ENCODE peak calls at places on chromosome 15, in seven cellular contexts. L is ovary, Y is cardiac muscle cell, N is H9, Q is lower lobe of right lung, R is thoracic aorta, T is mucosa of descending colon. P is an unnamed sample.

GRCh38 chr15:92653836-92654524 is 1.6 kb downstream of the FAM174B start:
- DNase-seq in R (no peak), T (no peak), Q (no peak), N (no peak), Y (no peak), L (peak; percentile 50), P (peak; percentile 94)

GRCh38 chr15:89486726-89487050 is 9.7 kb downstream of the RHCG start:
- DNase-seq in R (no peak), L (no peak), T (peak; percentile 68), Y (peak; percentile 15), N (peak; percentile 79), Q (peak; percentile 73), P (no peak)

GRCh38 chr15:68797589-68798377 is 22.9 kb downstream of the ANP32A start:
- DNase-seq in L (no peak), T (no peak), Y (no peak), Q (no peak), N (no peak), R (no peak), P (no peak)

GRCh38 chr15:34336333-34336732 is 1.2 kb downstream of the SLC12A6 start:
- DNase-seq in Q (peak; percentile 56), L (no peak), N (no peak), R (no peak), Y (no peak), T (no peak), P (no peak)

GRCh38 chr15:95468820-95469219 is 861.7 kb upstream of the NR2F2 start:
- DNase-seq in Y (no peak), N (peak; percentile 33), L (no peak), R (no peak), T (no peak), Q (no peak), P (no peak)

GRCh38 chr15:68595260-68595564 is 16.4 kb downstream of the CORO2B start:
- DNase-seq in T (no peak), N (no peak), R (no peak), Q (no peak), L (no peak), Y (no peak), P (no peak)

GRCh38 chr15:82832601-82833209 is 23.3 kb downstream of the WHAMM start:
- DNase-seq in L (no peak), N (no peak), T (no peak), Q (no peak), R (no peak), Y (peak; percentile 77), P (no peak)

GRCh38 chr15:71496336-71496955 is 313.9 kb upstream of the NR2E3 start:
- DNase-seq in Q (no peak), N (no peak), T (no peak), L (no peak), Y (peak; percentile 31), R (no peak), P (no peak)

GRCh38 chr15:64623347-64624024 is 151.9 kb downstream of the RBPMS2 start:
- DNase-seq in R (no peak), Q (no peak), N (no peak), L (no peak), T (no peak), Y (no peak), P (no peak)

GRCh38 chr15:58770519-58770856 is 614 bp upstream of the MINDY2 start:
- DNase-seq in Y (peak; percentile 92), N (no peak), L (no peak), R (no peak), T (no peak), Q (no peak), P (no peak)

GRCh38 chr15:41695750-41696436 is 35.7 kb downstream of the MGA start:
- DNase-seq in N (no peak), L (no peak), T (no peak), Q (no peak), R (no peak), Y (peak; percentile 61), P (peak; percentile 33)
- TF ChIP-seq CTCF in N (peak; percentile 48), L (no peak), T (no peak), Q (peak; percentile 29), R (no peak), Y (peak; percentile 43), P (no peak)

GRCh38 chr15:84981711-84982300 is at the start of gene PDE8A:
- DNase-seq in L (peak; percentile 31), N (peak; percentile 40), Q (peak; percentile 75), R (no peak), T (peak; percentile 81), Y (peak; percentile 64), P (peak; percentile 59)
- H3K4me1 ChIP-seq in L (peaks cover 7% of the 10 kb centered on the region), N (no peaks in the 10 kb centered on the region), Q (peaks cover 38% of the 10 kb centered on the region), R (peaks cover 11% of the 10 kb centered on the region), T (peaks cover 28% of the 10 kb centered on the region), Y (peaks cover 25% of the 10 kb centered on the region), P (peaks cover 34% of the 10 kb centered on the region)

DNA sequence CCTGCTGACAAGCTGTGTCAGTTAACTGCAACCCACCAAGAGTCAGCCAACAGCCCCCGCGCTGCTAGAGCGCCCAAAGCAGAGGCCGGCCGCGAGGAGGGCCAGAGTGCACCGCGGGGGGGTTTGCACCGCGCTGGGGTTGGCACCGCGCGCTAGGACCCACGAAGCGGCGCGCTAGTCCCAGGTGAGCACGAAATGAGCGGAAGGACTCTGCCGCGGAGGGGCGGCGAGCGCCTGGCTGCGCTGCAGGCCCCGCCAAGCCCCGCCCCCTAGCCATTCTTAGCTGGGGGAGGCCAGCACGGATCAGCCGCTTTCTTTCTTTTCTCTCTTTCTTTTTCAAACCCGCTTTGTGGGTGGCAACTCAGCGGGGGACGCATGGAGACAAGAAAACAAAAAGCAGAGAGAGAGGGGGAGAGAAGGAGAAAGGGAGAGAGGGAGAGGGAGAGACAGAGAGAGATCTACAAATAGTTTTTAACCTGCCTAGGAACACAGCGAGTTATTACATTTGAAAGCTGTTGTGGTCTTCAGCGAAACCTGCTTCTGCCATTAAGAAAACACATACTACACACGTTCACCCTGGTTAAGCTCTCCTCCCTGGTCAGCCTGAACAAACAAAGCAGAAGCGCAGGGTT is 6.9 kb upstream of the FOXB1 start:
- DNase-seq in N (peak; percentile 92), Y (no peak), T (no peak), R (no peak), Q (peak; percentile 44), L (no peak), P (peak; percentile 11)
- TF ChIP-seq CTCF in N (no peak), Y (no peak), T (no peak), R (no peak), Q (no peak), L (no peak), P (no peak)

GRCh38 chr15:66720206-66721010 is 18.4 kb downstream of the SMAD6 start:
- DNase-seq in L (no peak), R (peak; percentile 64), Y (peak; percentile 69), T (no peak), N (no peak), Q (peak; percentile 79), P (no peak)

GRCh38 chr15:66719471-66719870 is 17.4 kb downstream of the SMAD6 start:
- DNase-seq in T (no peak), Y (no peak), N (no peak), R (no peak), Q (no peak), L (no peak), P (no peak)

GRCh38 chr15:66716668-66717025 is 14.6 kb downstream of the SMAD6 start:
- DNase-seq in N (no peak), Y (no peak), Q (no peak), T (no peak), R (no peak), L (no peak), P (no peak)

GRCh38 chr15:66715736-66716667 is 14.0 kb downstream of the SMAD6 start:
- DNase-seq in R (no peak), T (no peak), Y (no peak), N (no peak), L (no peak), Q (no peak), P (no peak)

DNA sequence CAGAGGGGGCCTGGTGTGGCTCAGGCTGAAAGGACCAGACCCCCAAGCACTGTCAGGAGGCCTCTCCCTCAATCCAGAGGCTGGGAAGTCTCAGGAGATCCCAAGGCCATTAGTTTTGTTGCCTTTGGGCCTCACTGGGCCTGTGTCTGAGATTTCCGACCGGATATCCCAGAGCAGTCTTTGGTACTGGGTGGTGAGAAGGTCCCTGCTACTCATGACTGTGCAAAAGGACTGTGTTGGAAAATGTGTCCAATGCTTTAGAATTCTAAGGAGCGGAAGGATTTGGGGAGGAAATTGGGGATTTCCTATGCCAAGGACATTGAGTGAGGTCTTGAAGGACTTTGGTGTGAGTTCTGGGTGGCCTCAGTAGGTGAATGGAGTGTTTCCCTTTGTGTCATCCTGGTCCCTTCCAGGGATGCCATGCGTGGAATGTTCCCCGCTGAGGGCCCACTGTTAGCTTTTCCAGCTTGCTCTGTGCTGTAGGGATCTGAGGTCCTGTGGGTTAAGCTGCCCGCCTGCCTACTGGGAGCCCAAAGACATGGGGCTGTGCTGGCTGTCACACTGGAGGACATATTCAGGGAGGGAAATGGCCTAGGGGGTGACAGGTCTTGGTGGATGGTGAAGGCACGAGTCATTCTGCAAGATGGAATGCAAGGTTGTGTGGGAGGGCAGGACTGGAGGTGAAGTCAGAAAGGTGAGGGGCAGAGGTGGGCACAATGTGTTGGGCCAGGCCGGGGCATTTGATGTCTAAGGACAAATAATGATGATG is 16.4 kb downstream of the SMAD6 start:
- DNase-seq in Y (no peak), R (no peak), Q (no peak), L (no peak), T (no peak), N (no peak), P (no peak)
- H3K4me1 ChIP-seq in Y (peaks cover 84% of the 10 kb centered on the region), R (peaks cover 52% of the 10 kb centered on the region), Q (peaks cover 79% of the 10 kb centered on the region), L (peaks cover 25% of the 10 kb centered on the region), T (peaks cover 20% of the 10 kb centered on the region), N (no peaks in the 10 kb centered on the region), P (peaks cover 18% of the 10 kb centered on the region)

GRCh38 chr15:101322849-101323477 is 27.9 kb upstream of the SNRPA1 start:
- DNase-seq in R (no peak), T (no peak), Y (no peak), Q (no peak), N (no peak), L (no peak), P (no peak)

GRCh38 chr15:101318147-101318809 is 23.2 kb upstream of the SNRPA1 start:
- DNase-seq in L (no peak), R (no peak), T (no peak), Y (no peak), N (no peak), Q (no peak), P (peak; percentile 4)

GRCh38 chr15:101322016-101322695 is 27.1 kb upstream of the SNRPA1 start:
- DNase-seq in Q (no peak), Y (no peak), R (no peak), L (no peak), T (no peak), N (no peak), P (no peak)

GRCh38 chr15:101318810-101319200 is 23.8 kb upstream of the SNRPA1 start:
- DNase-seq in Y (no peak), L (no peak), N (no peak), Q (no peak), R (no peak), T (no peak), P (no peak)

GRCh38 chr15:101320501-101321052 is 25.5 kb upstream of the SNRPA1 start:
- DNase-seq in L (no peak), R (no peak), Y (peak; percentile 81), T (no peak), N (peak; percentile 78), Q (peak; percentile 84), P (peak; percentile 55)
- TF ChIP-seq CTCF in L (no peak), R (no peak), Y (peak; percentile 51), T (no peak), N (peak; percentile 79), Q (peak; percentile 48), P (no peak)

DNA sequence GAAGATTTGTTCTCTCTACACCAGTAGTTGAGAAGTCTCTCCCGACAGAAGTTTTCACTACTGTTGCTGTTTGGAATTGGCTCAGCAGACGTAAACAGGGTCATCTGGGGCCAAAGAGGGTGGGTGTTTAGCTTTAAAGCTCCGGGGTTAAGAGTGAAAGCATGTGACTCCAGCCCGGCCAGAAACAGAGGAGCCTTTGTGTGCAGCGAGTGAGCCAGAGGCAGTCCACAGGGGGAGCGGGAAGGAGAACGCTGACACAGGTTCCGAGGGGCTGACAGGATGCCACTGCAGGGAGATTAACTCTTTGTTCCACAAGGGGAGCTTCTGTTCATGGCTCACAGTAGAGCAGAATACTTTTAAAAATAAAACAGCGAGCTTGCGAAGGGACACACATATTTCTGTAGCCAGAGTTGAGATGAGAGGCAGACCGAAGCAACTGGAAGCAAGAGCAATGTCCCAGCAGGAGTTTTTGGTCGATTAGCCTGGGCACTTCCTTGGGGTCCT is 26.9 kb downstream of the BMF start:
- DNase-seq in R (no peak), T (peak; percentile 70), Q (peak; percentile 65), N (peak; percentile 71), L (peak; percentile 71), Y (peak; percentile 94), P (peak; percentile 76)
- H3K4me1 ChIP-seq in R (peaks cover 14% of the 10 kb centered on the region), T (peaks cover 9% of the 10 kb centered on the region), Q (peaks cover 28% of the 10 kb centered on the region), N (peaks cover 2% of the 10 kb centered on the region), L (peaks cover 8% of the 10 kb centered on the region), Y (peaks cover 36% of the 10 kb centered on the region), P (peaks cover 27% of the 10 kb centered on the region)

P was measured in body of pancreas.